ENCODE peak calls at places on chromosome 7, in eight cellular contexts. One of them, this sample, is unnamed.

GRCh38 chr7:106681815-106682495 is 21.0 kb upstream of the CCDC71L start:
- DNase-seq in astrocyte of the hippocampus: peak
- DNase-seq in ELR: peak
- DNase-seq in stimulated activated CD4-positive, alpha-beta T cell treated with anti-CD3 and anti-CD28 coated beads, Interleukin-1b, Interleukin-23, amount 100 ng/mL, for 4 hours: no peak
- DNase-seq in IMR-90: peak
- DNase-seq in fibroblast of lung: peak
- DNase-seq in CD4-positive, CD25-positive, alpha-beta regulatory T cell: no peak
- DNase-seq in posterior vena cava: no peak
- DNase-seq in this sample: no peak

GRCh38 chr7:150447966-150448788 is 2.3 kb upstream of the GIMAP8 start:
- DNase-seq in CD4-positive, CD25-positive, alpha-beta regulatory T cell: no peak
- DNase-seq in stimulated activated CD4-positive, alpha-beta T cell treated with anti-CD3 and anti-CD28 coated beads, Interleukin-1b, Interleukin-23, amount 100 ng/mL, for 4 hours: no peak
- DNase-seq in ELR: no peak
- DNase-seq in posterior vena cava: no peak
- DNase-seq in astrocyte of the hippocampus: no peak
- DNase-seq in fibroblast of lung: no peak
- DNase-seq in IMR-90: no peak
- DNase-seq in this sample: no peak

GRCh38 chr7:155470686-155471638 is 13.0 kb downstream of the EN2 start:
- DNase-seq in posterior vena cava: peak
- DNase-seq in CD4-positive, CD25-positive, alpha-beta regulatory T cell: no peak
- DNase-seq in stimulated activated CD4-positive, alpha-beta T cell treated with anti-CD3 and anti-CD28 coated beads, Interleukin-1b, Interleukin-23, amount 100 ng/mL, for 4 hours: no peak
- DNase-seq in IMR-90: no peak
- DNase-seq in ELR: peak
- DNase-seq in fibroblast of lung: no peak
- DNase-seq in astrocyte of the hippocampus: no peak
- DNase-seq in this sample: no peak

GRCh38 chr7:116952640-116953371 is 495 bp upstream of the ST7 start:
- DNase-seq in astrocyte of the hippocampus: no peak
- DNase-seq in ELR: peak
- DNase-seq in IMR-90: peak
- DNase-seq in CD4-positive, CD25-positive, alpha-beta regulatory T cell: no peak
- DNase-seq in fibroblast of lung: peak
- DNase-seq in posterior vena cava: peak
- DNase-seq in stimulated activated CD4-positive, alpha-beta T cell treated with anti-CD3 and anti-CD28 coated beads, Interleukin-1b, Interleukin-23, amount 100 ng/mL, for 4 hours: no peak
- DNase-seq in this sample: no peak

GRCh38 chr7:68414631-68415425 is 1183.4 kb upstream of the AUTS2 start:
- DNase-seq in fibroblast of lung: no peak
- DNase-seq in CD4-positive, CD25-positive, alpha-beta regulatory T cell: no peak
- DNase-seq in astrocyte of the hippocampus: no peak
- DNase-seq in stimulated activated CD4-positive, alpha-beta T cell treated with anti-CD3 and anti-CD28 coated beads, Interleukin-1b, Interleukin-23, amount 100 ng/mL, for 4 hours: no peak
- DNase-seq in IMR-90: no peak
- DNase-seq in posterior vena cava: no peak
- DNase-seq in ELR: no peak
- DNase-seq in this sample: no peak

GRCh38 chr7:73983437-73984164 is 44.4 kb upstream of the ELN start:
- DNase-seq in fibroblast of lung: no peak
- DNase-seq in posterior vena cava: peak
- DNase-seq in stimulated activated CD4-positive, alpha-beta T cell treated with anti-CD3 and anti-CD28 coated beads, Interleukin-1b, Interleukin-23, amount 100 ng/mL, for 4 hours: no peak
- DNase-seq in CD4-positive, CD25-positive, alpha-beta regulatory T cell: no peak
- DNase-seq in IMR-90: no peak
- DNase-seq in ELR: no peak
- DNase-seq in astrocyte of the hippocampus: no peak
- DNase-seq in this sample: no peak

GRCh38 chr7:133235212-133235883 is 17.5 kb upstream of the EXOC4 start:
- DNase-seq in stimulated activated CD4-positive, alpha-beta T cell treated with anti-CD3 and anti-CD28 coated beads, Interleukin-1b, Interleukin-23, amount 100 ng/mL, for 4 hours: no peak
- DNase-seq in IMR-90: peak
- DNase-seq in posterior vena cava: no peak
- DNase-seq in CD4-positive, CD25-positive, alpha-beta regulatory T cell: no peak
- DNase-seq in fibroblast of lung: peak
- DNase-seq in astrocyte of the hippocampus: peak
- DNase-seq in ELR: peak
- DNase-seq in this sample: no peak

GRCh38 chr7:1392556-1392955 is 66.7 kb downstream of the MICALL2 start:
- DNase-seq in IMR-90: no peak
- DNase-seq in fibroblast of lung: no peak
- DNase-seq in posterior vena cava: no peak
- DNase-seq in ELR: no peak
- DNase-seq in astrocyte of the hippocampus: no peak
- DNase-seq in stimulated activated CD4-positive, alpha-beta T cell treated with anti-CD3 and anti-CD28 coated beads, Interleukin-1b, Interleukin-23, amount 100 ng/mL, for 4 hours: no peak
- DNase-seq in CD4-positive, CD25-positive, alpha-beta regulatory T cell: no peak
- DNase-seq in this sample: no peak

GRCh38 chr7:117715784-117716445 is 157.3 kb downstream of the CTTNBP2 start:
- DNase-seq in fibroblast of lung: peak
- DNase-seq in stimulated activated CD4-positive, alpha-beta T cell treated with anti-CD3 and anti-CD28 coated beads, Interleukin-1b, Interleukin-23, amount 100 ng/mL, for 4 hours: no peak
- DNase-seq in IMR-90: peak
- DNase-seq in CD4-positive, CD25-positive, alpha-beta regulatory T cell: no peak
- DNase-seq in astrocyte of the hippocampus: peak
- DNase-seq in ELR: peak
- DNase-seq in posterior vena cava: no peak
- DNase-seq in this sample: no peak

GRCh38 chr7:73734619-73735525 is 3.7 kb downstream of the ABHD11 start:
- DNase-seq in posterior vena cava: peak
- DNase-seq in astrocyte of the hippocampus: peak
- DNase-seq in CD4-positive, CD25-positive, alpha-beta regulatory T cell: peak
- DNase-seq in IMR-90: peak
- DNase-seq in stimulated activated CD4-positive, alpha-beta T cell treated with anti-CD3 and anti-CD28 coated beads, Interleukin-1b, Interleukin-23, amount 100 ng/mL, for 4 hours: peak
- DNase-seq in ELR: peak
- DNase-seq in fibroblast of lung: peak
- DNase-seq in this sample: peak

GRCh38 chr7:44461387-44461786 is 29.1 kb downstream of the NUDCD3 start:
- DNase-seq in IMR-90: peak
- DNase-seq in CD4-positive, CD25-positive, alpha-beta regulatory T cell: no peak
- DNase-seq in posterior vena cava: no peak
- DNase-seq in fibroblast of lung: peak
- DNase-seq in stimulated activated CD4-positive, alpha-beta T cell treated with anti-CD3 and anti-CD28 coated beads, Interleukin-1b, Interleukin-23, amount 100 ng/mL, for 4 hours: no peak
- DNase-seq in ELR: peak
- DNase-seq in astrocyte of the hippocampus: no peak
- DNase-seq in this sample: no peak

GRCh38 chr7:28922618-28923331 is 35.4 kb downstream of the TRIL start:
- DNase-seq in CD4-positive, CD25-positive, alpha-beta regulatory T cell: peak
- DNase-seq in IMR-90: peak
- DNase-seq in ELR: peak
- DNase-seq in posterior vena cava: peak
- DNase-seq in astrocyte of the hippocampus: peak
- DNase-seq in fibroblast of lung: peak
- DNase-seq in stimulated activated CD4-positive, alpha-beta T cell treated with anti-CD3 and anti-CD28 coated beads, Interleukin-1b, Interleukin-23, amount 100 ng/mL, for 4 hours: peak
- DNase-seq in this sample: peak

GRCh38 chr7:117008849-117009531 is 55.7 kb downstream of the ST7 start:
- DNase-seq in astrocyte of the hippocampus: peak
- DNase-seq in ELR: peak
- DNase-seq in fibroblast of lung: peak
- DNase-seq in IMR-90: peak
- DNase-seq in CD4-positive, CD25-positive, alpha-beta regulatory T cell: no peak
- DNase-seq in stimulated activated CD4-positive, alpha-beta T cell treated with anti-CD3 and anti-CD28 coated beads, Interleukin-1b, Interleukin-23, amount 100 ng/mL, for 4 hours: no peak
- DNase-seq in posterior vena cava: no peak
- DNase-seq in this sample: no peak

GRCh38 chr7:157612664-157613561 is 276.1 kb downstream of the DNAJB6 start:
- DNase-seq in stimulated activated CD4-positive, alpha-beta T cell treated with anti-CD3 and anti-CD28 coated beads, Interleukin-1b, Interleukin-23, amount 100 ng/mL, for 4 hours: peak
- DNase-seq in IMR-90: no peak
- DNase-seq in posterior vena cava: peak
- DNase-seq in ELR: no peak
- DNase-seq in CD4-positive, CD25-positive, alpha-beta regulatory T cell: peak
- DNase-seq in astrocyte of the hippocampus: no peak
- DNase-seq in fibroblast of lung: no peak
- DNase-seq in this sample: peak

GRCh38 chr7:157851501-157852067 is 514.8 kb downstream of the DNAJB6 start:
- DNase-seq in CD4-positive, CD25-positive, alpha-beta regulatory T cell: peak
- DNase-seq in ELR: no peak
- DNase-seq in fibroblast of lung: peak
- DNase-seq in IMR-90: no peak
- DNase-seq in stimulated activated CD4-positive, alpha-beta T cell treated with anti-CD3 and anti-CD28 coated beads, Interleukin-1b, Interleukin-23, amount 100 ng/mL, for 4 hours: peak
- DNase-seq in astrocyte of the hippocampus: peak
- DNase-seq in posterior vena cava: peak
- DNase-seq in this sample: no peak

GRCh38 chr7:27176343-27176731 is 2.2 kb upstream of the HOXA10 start:
- DNase-seq in ELR: peak
- DNase-seq in astrocyte of the hippocampus: no peak
- DNase-seq in IMR-90: no peak
- DNase-seq in fibroblast of lung: no peak
- DNase-seq in posterior vena cava: no peak
- DNase-seq in stimulated activated CD4-positive, alpha-beta T cell treated with anti-CD3 and anti-CD28 coated beads, Interleukin-1b, Interleukin-23, amount 100 ng/mL, for 4 hours: no peak
- DNase-seq in CD4-positive, CD25-positive, alpha-beta regulatory T cell: no peak
- DNase-seq in this sample: no peak

GRCh38 chr7:42099837-42100508 is 137.0 kb downstream of the GLI3 start:
- DNase-seq in IMR-90: peak
- DNase-seq in CD4-positive, CD25-positive, alpha-beta regulatory T cell: no peak
- DNase-seq in stimulated activated CD4-positive, alpha-beta T cell treated with anti-CD3 and anti-CD28 coated beads, Interleukin-1b, Interleukin-23, amount 100 ng/mL, for 4 hours: no peak
- DNase-seq in ELR: no peak
- DNase-seq in astrocyte of the hippocampus: no peak
- DNase-seq in fibroblast of lung: no peak
- DNase-seq in posterior vena cava: no peak
- DNase-seq in this sample: no peak

GRCh38 chr7:81470724-81471379 is 299.0 kb downstream of the HGF start:
- DNase-seq in stimulated activated CD4-positive, alpha-beta T cell treated with anti-CD3 and anti-CD28 coated beads, Interleukin-1b, Interleukin-23, amount 100 ng/mL, for 4 hours: no peak
- DNase-seq in fibroblast of lung: no peak
- DNase-seq in ELR: no peak
- DNase-seq in astrocyte of the hippocampus: no peak
- DNase-seq in posterior vena cava: no peak
- DNase-seq in CD4-positive, CD25-positive, alpha-beta regulatory T cell: no peak
- DNase-seq in IMR-90: no peak
- DNase-seq in this sample: no peak

GRCh38 chr7:113331155-113331898 is 213.0 kb upstream of the SMIM30 start:
- DNase-seq in ELR: no peak
- DNase-seq in fibroblast of lung: no peak
- DNase-seq in CD4-positive, CD25-positive, alpha-beta regulatory T cell: no peak
- DNase-seq in posterior vena cava: peak
- DNase-seq in astrocyte of the hippocampus: peak
- DNase-seq in stimulated activated CD4-positive, alpha-beta T cell treated with anti-CD3 and anti-CD28 coated beads, Interleukin-1b, Interleukin-23, amount 100 ng/mL, for 4 hours: no peak
- DNase-seq in IMR-90: no peak
- DNase-seq in this sample: no peak

GRCh38 chr7:154841731-154842331 is 161.1 kb downstream of the PAXIP1 start:
- DNase-seq in fibroblast of lung: no peak
- DNase-seq in stimulated activated CD4-positive, alpha-beta T cell treated with anti-CD3 and anti-CD28 coated beads, Interleukin-1b, Interleukin-23, amount 100 ng/mL, for 4 hours: no peak
- DNase-seq in CD4-positive, CD25-positive, alpha-beta regulatory T cell: no peak
- DNase-seq in astrocyte of the hippocampus: peak
- DNase-seq in posterior vena cava: no peak
- DNase-seq in IMR-90: no peak
- DNase-seq in ELR: no peak
- DNase-seq in this sample: no peak

GRCh38 chr7:2169923-2170575 is 62.7 kb downstream of the MAD1L1 start:
- DNase-seq in posterior vena cava: no peak
- DNase-seq in CD4-positive, CD25-positive, alpha-beta regulatory T cell: no peak
- DNase-seq in astrocyte of the hippocampus: peak
- DNase-seq in IMR-90: no peak
- DNase-seq in fibroblast of lung: no peak
- DNase-seq in stimulated activated CD4-positive, alpha-beta T cell treated with anti-CD3 and anti-CD28 coated beads, Interleukin-1b, Interleukin-23, amount 100 ng/mL, for 4 hours: no peak
- DNase-seq in ELR: no peak
- DNase-seq in this sample: no peak

GRCh38 chr7:1129431-1129830 is 30.6 kb downstream of the ZFAND2A start:
- DNase-seq in astrocyte of the hippocampus: no peak
- DNase-seq in stimulated activated CD4-positive, alpha-beta T cell treated with anti-CD3 and anti-CD28 coated beads, Interleukin-1b, Interleukin-23, amount 100 ng/mL, for 4 hours: no peak
- DNase-seq in ELR: no peak
- DNase-seq in posterior vena cava: peak
- DNase-seq in fibroblast of lung: no peak
- DNase-seq in CD4-positive, CD25-positive, alpha-beta regulatory T cell: no peak
- DNase-seq in IMR-90: no peak
- DNase-seq in this sample: no peak

GRCh38 chr7:120394595-120394994 is 121.6 kb downstream of the KCND2 start:
- DNase-seq in stimulated activated CD4-positive, alpha-beta T cell treated with anti-CD3 and anti-CD28 coated beads, Interleukin-1b, Interleukin-23, amount 100 ng/mL, for 4 hours: no peak
- DNase-seq in IMR-90: no peak
- DNase-seq in astrocyte of the hippocampus: no peak
- DNase-seq in CD4-positive, CD25-positive, alpha-beta regulatory T cell: no peak
- DNase-seq in fibroblast of lung: no peak
- DNase-seq in ELR: no peak
- DNase-seq in posterior vena cava: no peak
- DNase-seq in this sample: no peak

GRCh38 chr7:163971-164881 is 28.1 kb upstream of the FAM20C start:
- DNase-seq in stimulated activated CD4-positive, alpha-beta T cell treated with anti-CD3 and anti-CD28 coated beads, Interleukin-1b, Interleukin-23, amount 100 ng/mL, for 4 hours: no peak
- DNase-seq in IMR-90: no peak
- DNase-seq in CD4-positive, CD25-positive, alpha-beta regulatory T cell: no peak
- DNase-seq in ELR: no peak
- DNase-seq in fibroblast of lung: no peak
- DNase-seq in posterior vena cava: peak
- DNase-seq in astrocyte of the hippocampus: no peak
- DNase-seq in this sample: no peak

This sample was measured in naive B cell.